ENCODE peak calls at places on chromosomes 2 and 18, in five cellular contexts. Q is NCI-H2081, B is H7, T is heart right ventricle, Z is COR-L47. W is an unnamed sample.

GRCh38 chr2:184597571-184597980 is 753 bp upstream of the ZNF804A start:
- DNase-seq in Z (no peak), T (no peak), Q (no peak), B (peak), W (peak)

GRCh38 chr2:236938126-236938525 is 147.6 kb upstream of the COPS8 start:
- DNase-seq in Z (no peak), T (no peak), B (no peak), Q (no peak), W (no peak)

GRCh38 chr2:97764559-97765263 is 51.3 kb downstream of the ZAP70 start:
- DNase-seq in Q (no peak), Z (no peak), T (no peak), B (no peak), W (no peak)

GRCh38 chr2:187008111-187008510 is 159.1 kb upstream of the ZSWIM2 start:
- DNase-seq in B (no peak), Q (no peak), T (no peak), Z (no peak), W (no peak)

GRCh38 chr2:106827178-106827577 is 58.8 kb downstream of the ST6GAL2 start:
- DNase-seq in B (no peak), Q (no peak), Z (no peak), T (no peak), W (peak)

GRCh38 chr2:52473526-52473925 is 1294.1 kb upstream of the CHAC2 start:
- DNase-seq in T (no peak), Q (no peak), Z (no peak), B (no peak), W (no peak)

GRCh38 chr2:102224824-102225739 is 38.3 kb downstream of the IL1RL2 start:
- DNase-seq in Q (no peak), B (no peak), Z (peak), T (no peak), W (peak)

GRCh38 chr18:58046087-58046793 is 2.2 kb downstream of the NEDD4L start:
- DNase-seq in T (no peak), Z (peak), B (peak), Q (peak), W (no peak)

GRCh38 chr2:68251187-68251854 is 1.0 kb downstream of the PPP3R1 start:
- DNase-seq in B (peak), Q (peak), T (peak), Z (peak), W (peak)

GRCh38 chr2:97774425-97774824 is 61.0 kb downstream of the ZAP70 start:
- DNase-seq in B (peak), T (no peak), Z (no peak), Q (no peak), W (peak)

GRCh38 chr2:180061085-180061484 is 54.0 kb upstream of the CWC22 start:
- DNase-seq in Z (no peak), T (no peak), B (no peak), Q (no peak), W (no peak)

GRCh38 chr18:74935411-74935810 is 273.5 kb downstream of the PTGR3 start:
- DNase-seq in T (no peak), Q (no peak), Z (no peak), B (no peak), W (no peak)